ENCODE peak calls at places on chromosomes 13 and 19, in five cellular contexts. B is GM23338; Z is stimulated activated CD4-positive, alpha-beta T cell treated with anti-CD3 and anti-CD28 coated beads, Interleukin-1b, Interleukin-23, amount 100 ng/mL, for 4 hours; Y is cardiac fibroblast; S is ACHN. R is an unnamed sample.

GRCh38 chr13:39612023-39612637 is 9.1 kb upstream of the LHFPL6 start:
- DNase-seq in B (peak; percentile 93), Z (peak; percentile 54), Y (peak; percentile 86), S (peak; percentile 66), R (peak; percentile 79)

GRCh38 chr19:40265055-40265762 is 19.9 kb downstream of the AKT2 start:
- DNase-seq in B (no peak), Z (no peak), Y (no peak), S (no peak), R (no peak)

GRCh38 chr13:26991508-26992181 is 180.0 kb downstream of the USP12 start:
- DNase-seq in B (no peak), Z (no peak), Y (peak; percentile 36), S (no peak), R (no peak)

GRCh38 chr19:409515-410242 is 732 bp upstream of the C2CD4C start:
- DNase-seq in B (peak; percentile 57), Z (no peak), Y (no peak), S (no peak), R (no peak)

GRCh38 chr19:43820861-43821215 is 6.3 kb upstream of the ZNF283 start:
- DNase-seq in B (no peak), Z (no peak), Y (no peak), S (no peak), R (no peak)

GRCh38 chr13:58712191-58712590 is 1080.6 kb downstream of the PCDH17 start:
- DNase-seq in B (peak; percentile 74), Z (no peak), Y (no peak), S (no peak), R (no peak)

GRCh38 chr19:36115453-36116343 is at the start of gene TBCB:
- DNase-seq in B (peak; percentile 84), Z (peak; percentile 93), Y (peak; percentile 46), S (no peak), R (no peak)

GRCh38 chr19:17562097-17562496 is 6.6 kb downstream of the COLGALT1 start:
- DNase-seq in B (no peak), Z (no peak), Y (no peak), S (no peak), R (no peak)

GRCh38 chr19:46394398-46394797 is 19.0 kb downstream of the CCDC8 start:
- DNase-seq in B (no peak), Z (no peak), Y (peak; percentile 46), S (no peak), R (no peak)

GRCh38 chr13:20404488-20405222 is 121.0 kb downstream of the CRYL1 start:
- DNase-seq in B (no peak), Z (no peak), Y (no peak), S (no peak), R (no peak)

GRCh38 chr13:32491028-32491427 is 47.6 kb downstream of the N4BP2L2 start:
- DNase-seq in B (no peak), Z (no peak), Y (no peak), S (no peak), R (no peak)

GRCh38 chr19:38658462-38659306 is 11.2 kb downstream of the ACTN4 start:
- DNase-seq in B (no peak), Z (no peak), Y (peak; percentile 99), S (peak; percentile 98), R (no peak)

GRCh38 chr19:52936151-52936957 is 13.1 kb upstream of the ZNF888 start:
- DNase-seq in B (no peak), Z (no peak), Y (no peak), S (no peak), R (peak; percentile 98)

GRCh38 chr13:66375756-66376155 is 854.4 kb downstream of the PCDH9 start:
- DNase-seq in B (no peak), Z (no peak), Y (no peak), S (no peak), R (no peak)

GRCh38 chr19:1171755-1172352 is 2.2 kb downstream of the SBNO2 start:
- DNase-seq in B (no peak), Z (no peak), Y (peak; percentile 37), S (no peak), R (no peak)

GRCh38 chr19:51091126-51091525 is 8.4 kb upstream of the KLK14 start:
- DNase-seq in B (no peak), Z (no peak), Y (no peak), S (no peak), R (no peak)

GRCh38 chr13:39918837-39919236 is 263.4 kb downstream of the COG6 start:
- DNase-seq in B (no peak), Z (no peak), Y (peak; percentile 32), S (no peak), R (no peak)

GRCh38 chr13:65594255-65594654 is 1635.9 kb downstream of the PCDH9 start:
- DNase-seq in B (no peak), Z (no peak), Y (peak; percentile 81), S (no peak), R (no peak)

GRCh38 chr19:54426291-54426918 is 11.1 kb downstream of the TTYH1 start:
- DNase-seq in B (no peak), Z (no peak), Y (no peak), S (no peak), R (no peak)

GRCh38 chr13:48962281-48962680 is 13.4 kb upstream of the FNDC3A start:
- DNase-seq in B (no peak), Z (no peak), Y (no peak), S (no peak), R (peak; percentile 73)

GRCh38 chr19:5445071-5445470 is 10.1 kb upstream of the ZNRF4 start:
- DNase-seq in B (no peak), Z (no peak), Y (no peak), S (no peak), R (no peak)

GRCh38 chr13:21528616-21529015 is 69.5 kb upstream of the ZDHHC20 start:
- DNase-seq in B (no peak), Z (no peak), Y (peak; percentile 52), S (peak; percentile 61), R (no peak)

GRCh38 chr13:67023088-67023893 is 206.8 kb downstream of the PCDH9 start:
- DNase-seq in B (peak; percentile 61), Z (no peak), Y (peak; percentile 91), S (peak; percentile 75), R (peak; percentile 79)

GRCh38 chr19:3346677-3347353 is 19.6 kb upstream of the NFIC start:
- DNase-seq in B (no peak), Z (no peak), Y (peak; percentile 95), S (peak; percentile 38), R (no peak)

GRCh38 chr13:111853766-111854165 is 213.2 kb upstream of the SOX1 start:
- DNase-seq in B (no peak), Z (no peak), Y (no peak), S (peak; percentile 61), R (no peak)

GRCh38 chr13:108113407-108113806 is 101.9 kb downstream of the LIG4 start:
- DNase-seq in B (no peak), Z (no peak), Y (no peak), S (no peak), R (no peak)